ENCODE peak calls at places on chromosomes 16 and 17, in six cellular contexts. E is GF-D8; T is activated gamma-delta T cell treated with Interleukin-2 at 50 U/mL for 16 hours; V is Ammon's horn; Q is stimulated activated naive B cell treated with anti-CD40 and anti-IgM and Interleukin-4, amounts not matched to agents 10 μg/mL and 1 μg/mL and 100 μg/mL, for 72 hours; X is CD4-positive, alpha-beta T cell. F is an unnamed sample.
A peak's percentile ranks its signal among the peaks of the same experiment; 100 is the strongest.

GRCh38 chr16:19583665-19584300 is 28.3 kb downstream of the VPS35L start:
- DNase-seq in E (no peak), T (peak; percentile 17), V (peak; percentile 58), Q (no peak), X (no peak), F (peak; percentile 48)

GRCh38 chr16:80197790-80198201 is 343.0 kb upstream of the DYNLRB2 start:
- DNase-seq in E (no peak), T (no peak), V (no peak), Q (no peak), X (no peak), F (peak; percentile 94)

GRCh38 chr17:80482058-80482318 is 5.6 kb upstream of the NPTX1 start:
- DNase-seq in E (no peak), T (no peak), V (no peak), Q (no peak), X (no peak), F (no peak)

GRCh38 chr17:71735893-71736292 is 384.9 kb upstream of the SOX9 start:
- DNase-seq in E (no peak), T (no peak), V (no peak), Q (no peak), X (no peak), F (no peak)

GRCh38 chr17:76868176-76868668 is at the start of gene MGAT5B:
- DNase-seq in E (no peak), T (peak; percentile 71), V (peak; percentile 80), Q (peak; percentile 63), X (peak; percentile 56), F (peak; percentile 78)

GRCh38 chr16:77295896-77296295 is 96.7 kb downstream of the SYCE1L start:
- DNase-seq in E (no peak), T (no peak), V (no peak), Q (no peak), X (no peak), F (no peak)

GRCh38 chr17:74297941-74298340 is 23.9 kb downstream of the DNAI2 start:
- DNase-seq in E (no peak), T (no peak), V (no peak), Q (no peak), X (no peak), F (peak; percentile 69)

GRCh38 chr17:42672038-42672437 is 4.8 kb downstream of the PLEKHH3 start:
- DNase-seq in E (no peak), T (no peak), V (no peak), Q (no peak), X (no peak), F (no peak)

GRCh38 chr17:71237903-71238538 is 882.8 kb upstream of the SOX9 start:
- DNase-seq in E (no peak), T (no peak), V (peak; percentile 67), Q (no peak), X (no peak), F (peak; percentile 40)

GRCh38 chr17:4934173-4934979 is 2.3 kb downstream of the GP1BA start:
- DNase-seq in E (peak; percentile 57), T (no peak), V (no peak), Q (no peak), X (no peak), F (peak; percentile 89)

GRCh38 chr17:37116802-37117201 is 168.0 kb downstream of the AATF start:
- DNase-seq in E (no peak), T (no peak), V (no peak), Q (no peak), X (no peak), F (no peak)

GRCh38 chr17:60586288-60586974 is 13.6 kb upstream of the PPM1D start:
- DNase-seq in E (no peak), T (no peak), V (no peak), Q (no peak), X (no peak), F (peak; percentile 40)

GRCh38 chr16:67430504-67431076 is 331 bp upstream of the HSD11B2 start:
- DNase-seq in E (no peak), T (no peak), V (no peak), Q (no peak), X (no peak), F (peak; percentile 33)

GRCh38 chr17:41531993-41532392 is 3.9 kb upstream of the KRT19 start:
- DNase-seq in E (no peak), T (no peak), V (no peak), Q (no peak), X (no peak), F (no peak)

F was measured in kidney tubule cell.